ENCODE peak calls at places on chromosomes 1 and 21, in five cellular contexts. One of them, this sample, is unnamed.

GRCh38 chr1:155034318-155035208 is 939 bp downstream of the DCST1 start:
- DNase-seq in NT2/D1: no peak
- DNase-seq in HEK293T: no peak
- DNase-seq in HepG2: no peak
- DNase-seq in H1: no peak
- DNase-seq in this sample: no peak

GRCh38 chr1:2073382-2074230 is 23.4 kb downstream of the PRKCZ start:
- DNase-seq in NT2/D1: no peak
- DNase-seq in HEK293T: no peak
- DNase-seq in HepG2: no peak
- DNase-seq in H1: no peak
- DNase-seq in this sample: no peak

GRCh38 chr21:43866659-43867331 is 1.8 kb downstream of the AGPAT3 start:
- DNase-seq in NT2/D1: no peak
- DNase-seq in HEK293T: no peak
- DNase-seq in HepG2: peak
- DNase-seq in H1: no peak
- DNase-seq in this sample: peak

GRCh38 chr1:89518116-89518780 is 6.4 kb upstream of the LRRC8B start:
- DNase-seq in NT2/D1: no peak
- DNase-seq in HEK293T: no peak
- DNase-seq in HepG2: no peak
- DNase-seq in H1: no peak
- DNase-seq in this sample: no peak

GRCh38 chr1:5637171-5637570 is 355.1 kb downstream of the NPHP4 start:
- DNase-seq in NT2/D1: no peak
- DNase-seq in HEK293T: no peak
- DNase-seq in HepG2: no peak
- DNase-seq in H1: no peak
- DNase-seq in this sample: no peak

GRCh38 chr1:12059722-12060464 is 3.2 kb upstream of the TNFRSF8 start:
- DNase-seq in NT2/D1: no peak
- DNase-seq in HEK293T: no peak
- DNase-seq in HepG2: no peak
- DNase-seq in H1: no peak
- DNase-seq in this sample: no peak

GRCh38 chr1:116990612-116991151 is 10.9 kb upstream of the CD101 start:
- DNase-seq in NT2/D1: no peak
- DNase-seq in HEK293T: no peak
- DNase-seq in HepG2: no peak
- DNase-seq in H1: no peak
- DNase-seq in this sample: no peak

GRCh38 chr1:43992232-43992995 is 1.0 kb downstream of the CCDC24 start:
- DNase-seq in NT2/D1: no peak
- DNase-seq in HEK293T: no peak
- DNase-seq in HepG2: no peak
- DNase-seq in H1: no peak
- DNase-seq in this sample: no peak

GRCh38 chr1:188958461-188959115 is 1519.1 kb downstream of the BRINP3 start:
- DNase-seq in NT2/D1: no peak
- DNase-seq in HEK293T: no peak
- DNase-seq in HepG2: no peak
- DNase-seq in H1: no peak
- DNase-seq in this sample: no peak

GRCh38 chr1:97139512-97139911 is 417.9 kb downstream of the PTBP2 start:
- DNase-seq in NT2/D1: no peak
- DNase-seq in HEK293T: no peak
- DNase-seq in HepG2: no peak
- DNase-seq in H1: no peak
- DNase-seq in this sample: no peak

GRCh38 chr1:187947359-187947758 is 1118.6 kb downstream of the PLA2G4A start:
- DNase-seq in NT2/D1: no peak
- DNase-seq in HEK293T: no peak
- DNase-seq in HepG2: no peak
- DNase-seq in H1: no peak
- DNase-seq in this sample: no peak

GRCh38 chr1:156241311-156241811 is 623 bp upstream of the BGLAP start:
- DNase-seq in NT2/D1: no peak
- DNase-seq in HEK293T: no peak
- DNase-seq in HepG2: no peak
- DNase-seq in H1: no peak
- DNase-seq in this sample: no peak

GRCh38 chr1:202238914-202239313 is 45.3 kb downstream of the LGR6 start:
- DNase-seq in NT2/D1: no peak
- DNase-seq in HEK293T: no peak
- DNase-seq in HepG2: no peak
- DNase-seq in H1: no peak
- DNase-seq in this sample: no peak
- TF ChIP-seq SUZ12 in NT2/D1: no peak
- TF ChIP-seq SUZ12 in HEK293T: no peak
- TF ChIP-seq SUZ12 in HepG2: no peak
- TF ChIP-seq SUZ12 in H1: no peak
- TF ChIP-seq SUZ12 in this sample: no peak

DNA sequence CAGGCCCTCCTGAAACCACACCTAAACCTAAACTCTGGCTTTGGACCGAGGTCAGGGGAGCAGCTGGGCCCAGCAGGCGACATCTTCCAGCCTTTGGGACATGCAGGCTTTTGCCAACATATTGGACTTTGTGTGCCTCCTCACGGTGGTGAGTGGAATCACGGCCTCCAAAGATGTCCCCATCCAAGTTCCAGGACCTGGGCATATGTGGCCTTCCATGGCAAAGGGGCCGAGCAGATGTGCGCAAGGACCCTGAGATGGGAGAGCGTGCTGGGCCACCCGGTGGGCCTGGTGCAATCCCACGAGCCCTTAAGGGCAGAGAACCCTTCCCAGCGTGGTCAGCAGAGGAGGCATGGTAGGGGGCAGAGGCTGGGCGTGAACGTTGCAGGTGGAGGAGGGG is 160.8 kb upstream of the C1orf174 start:
- DNase-seq in NT2/D1: no peak
- DNase-seq in HEK293T: no peak
- DNase-seq in HepG2: no peak
- DNase-seq in H1: no peak
- DNase-seq in this sample: no peak
- TF ChIP-seq SUZ12 in NT2/D1: no peak
- TF ChIP-seq SUZ12 in HEK293T: no peak
- TF ChIP-seq SUZ12 in HepG2: no peak
- TF ChIP-seq SUZ12 in H1: no peak
- TF ChIP-seq SUZ12 in this sample: no peak

GRCh38 chr21:42189860-42190491 is 29.0 kb upstream of the ABCG1 start:
- DNase-seq in NT2/D1: no peak
- DNase-seq in HEK293T: no peak
- DNase-seq in HepG2: no peak
- DNase-seq in H1: no peak
- DNase-seq in this sample: no peak
- TF ChIP-seq SUZ12 in NT2/D1: no peak
- TF ChIP-seq SUZ12 in HEK293T: no peak
- TF ChIP-seq SUZ12 in HepG2: no peak
- TF ChIP-seq SUZ12 in H1: no peak
- TF ChIP-seq SUZ12 in this sample: no peak

GRCh38 chr1:37176269-37176668 is 142.0 kb upstream of the GRIK3 start:
- DNase-seq in NT2/D1: no peak
- DNase-seq in HEK293T: no peak
- DNase-seq in HepG2: no peak
- DNase-seq in H1: no peak
- DNase-seq in this sample: no peak
- TF ChIP-seq SUZ12 in NT2/D1: no peak
- TF ChIP-seq SUZ12 in HEK293T: no peak
- TF ChIP-seq SUZ12 in HepG2: no peak
- TF ChIP-seq SUZ12 in H1: no peak
- TF ChIP-seq SUZ12 in this sample: no peak

DNA sequence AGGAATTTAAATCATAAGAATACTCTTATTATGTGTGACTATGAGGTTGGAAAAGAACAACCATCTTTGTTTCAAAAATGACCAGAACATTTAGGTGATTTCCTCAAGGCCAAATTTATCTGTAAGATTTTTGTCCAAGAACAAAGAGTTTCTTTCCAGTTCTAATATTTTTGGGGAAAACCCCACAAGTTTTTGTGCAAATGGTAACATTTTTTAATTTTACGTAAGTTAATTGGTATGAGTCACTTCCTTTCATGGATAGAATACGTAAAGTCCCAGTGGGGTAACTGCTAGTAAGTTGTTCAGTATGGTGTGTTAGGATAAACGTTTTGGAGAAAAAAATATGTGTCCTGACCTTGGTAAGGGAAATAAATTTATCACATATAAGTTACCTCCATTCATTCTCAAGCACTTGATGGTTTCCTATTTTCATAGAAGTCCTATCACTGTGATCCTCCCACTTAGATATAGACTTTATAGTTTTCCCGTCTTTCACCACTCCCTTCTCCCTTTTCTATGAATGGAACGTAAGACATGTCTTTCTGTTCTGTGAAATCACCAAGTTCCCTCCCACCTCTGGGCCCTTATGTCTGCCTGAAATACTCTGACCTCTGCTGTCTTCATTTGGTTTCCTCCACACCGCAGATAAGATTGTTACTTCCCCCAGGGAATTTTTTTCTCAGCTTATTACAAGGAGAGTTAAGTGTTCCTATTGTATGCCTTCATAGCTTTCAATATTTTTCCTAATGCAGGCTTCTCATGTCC is 34.9 kb upstream of the TSNAX start:
- DNase-seq in NT2/D1: no peak
- DNase-seq in HEK293T: no peak
- DNase-seq in HepG2: no peak
- DNase-seq in H1: no peak
- DNase-seq in this sample: peak
- TF ChIP-seq SUZ12 in NT2/D1: no peak
- TF ChIP-seq SUZ12 in HEK293T: no peak
- TF ChIP-seq SUZ12 in HepG2: no peak
- TF ChIP-seq SUZ12 in H1: no peak
- TF ChIP-seq SUZ12 in this sample: no peak

This sample was measured in GM12878.